ENCODE peak calls at places on chromosomes 1 and 21, in four cellular contexts. K is dorsolateral prefrontal cortex, Z is astrocyte of the spinal cord, A is omental fat pad. Y is an unnamed sample.

GRCh38 chr1:86018311-86018923 is 138.2 kb downstream of the COL24A1 start:
- DNase-seq in K (no peak), Z (peak; percentile 52), A (no peak), Y (no peak)

GRCh38 chr1:12537906-12538461 is 80.0 kb downstream of the DHRS3 start:
- DNase-seq in K (no peak), Z (no peak), A (no peak), Y (no peak)

GRCh38 chr1:57550092-57550491 is 126.2 kb upstream of the DAB1 start:
- DNase-seq in K (no peak), Z (no peak), A (no peak), Y (no peak)

GRCh38 chr1:204837440-204838084 is 33.1 kb upstream of the NFASC start:
- DNase-seq in K (no peak), Z (peak; percentile 45), A (no peak), Y (no peak)

GRCh38 chr1:68819190-68819829 is 322.4 kb upstream of the DEPDC1 start:
- DNase-seq in K (no peak), Z (peak; percentile 18), A (no peak), Y (no peak)

GRCh38 chr1:211420389-211420788 is 71.6 kb downstream of the RD3 start:
- DNase-seq in K (no peak), Z (peak; percentile 74), A (no peak), Y (no peak)

GRCh38 chr21:15192243-15192642 is 127.4 kb upstream of the NRIP1 start:
- DNase-seq in K (no peak), Z (no peak), A (no peak), Y (no peak)

GRCh38 chr1:68327414-68327813 is 95.1 kb upstream of the WLS start:
- DNase-seq in K (no peak), Z (no peak), A (no peak), Y (no peak)

GRCh38 chr1:27869719-27870085 is 2.6 kb upstream of the THEMIS2 start:
- DNase-seq in K (no peak), Z (no peak), A (no peak), Y (no peak)

DNA sequence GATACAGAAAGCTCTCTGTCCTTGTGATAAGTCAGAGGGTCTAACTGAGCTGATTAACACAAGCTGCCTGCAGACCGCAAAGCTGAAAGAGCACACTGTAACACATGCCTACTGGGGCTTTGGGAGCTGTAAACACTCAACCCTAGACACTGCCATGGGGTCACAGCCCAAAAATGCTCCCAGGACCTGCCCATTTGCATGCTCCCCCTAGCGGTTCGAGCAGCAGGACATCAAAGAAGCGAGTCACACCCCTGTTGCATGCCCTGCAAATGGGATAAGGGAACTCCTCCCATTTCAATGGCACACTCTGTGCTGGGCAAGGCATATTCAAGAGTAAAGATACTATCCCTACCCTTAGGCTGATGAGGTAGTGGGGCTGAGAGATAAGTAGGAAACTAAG is 22.8 kb downstream of the LCE3E start:
- DNase-seq in K (no peak), Z (no peak), A (no peak), Y (no peak)
- TF ChIP-seq CTCF in K (no peak), Z (no peak), A (no peak), Y (no peak)

GRCh38 chr1:157773723-157774350 is 3.1 kb downstream of the FCRL2 start:
- DNase-seq in K (no peak), Z (no peak), A (no peak), Y (no peak)
- TF ChIP-seq CTCF in K (no peak), Z (no peak), A (no peak), Y (peak; percentile 76)

GRCh38 chr1:111270781-111271463 is 19.7 kb upstream of the CHIA start:
- DNase-seq in K (no peak), Z (no peak), A (no peak), Y (no peak)
- TF ChIP-seq CTCF in K (no peak), Z (no peak), A (no peak), Y (no peak)

GRCh38 chr1:183847646-183848045 is 42.7 kb downstream of the RGL1 start:
- DNase-seq in K (no peak), Z (no peak), A (no peak), Y (no peak)
- TF ChIP-seq CTCF in K (no peak), Z (no peak), A (no peak), Y (no peak)

GRCh38 chr21:33901421-33902288 is 13.9 kb downstream of the ATP5PO start:
- DNase-seq in K (peak; percentile 52), Z (peak; percentile 72), A (no peak), Y (no peak)
- TF ChIP-seq CTCF in K (peak; percentile 52), Z (peak; percentile 81), A (no peak), Y (no peak)

Y was measured in natural killer cell.